ENCODE peak calls at places on chromosome 20, in eight cellular contexts. One of them, this sample, is unnamed. For H3K27me3, the result is how much of the 10 kb centered on the place peaks cover.

GRCh38 chr20:2402271-2402980 is 21.7 kb downstream of the TGM6 start:
- DNase-seq in upper lobe of right lung: no peak
- DNase-seq in spleen: no peak
- DNase-seq in cardiac muscle cell: peak
- DNase-seq in H1: no peak
- DNase-seq in esophagus squamous epithelium: no peak
- DNase-seq in CD8-positive, alpha-beta T cell: no peak
- DNase-seq in heart right ventricle: no peak
- DNase-seq in this sample: peak

GRCh38 chr20:31835977-31836852 is 9.2 kb downstream of the FOXS1 start:
- DNase-seq in upper lobe of right lung: peak
- DNase-seq in spleen: no peak
- DNase-seq in cardiac muscle cell: peak
- DNase-seq in H1: no peak
- DNase-seq in esophagus squamous epithelium: no peak
- DNase-seq in CD8-positive, alpha-beta T cell: peak
- DNase-seq in heart right ventricle: peak
- DNase-seq in this sample: peak

GRCh38 chr20:12113468-12114371 is 196.0 kb downstream of the BTBD3 start:
- DNase-seq in upper lobe of right lung: no peak
- DNase-seq in spleen: no peak
- DNase-seq in cardiac muscle cell: peak
- DNase-seq in H1: no peak
- DNase-seq in esophagus squamous epithelium: no peak
- DNase-seq in CD8-positive, alpha-beta T cell: no peak
- DNase-seq in heart right ventricle: peak
- DNase-seq in this sample: no peak

GRCh38 chr20:58297394-58297793 is 12.1 kb upstream of the RAB22A start:
- DNase-seq in upper lobe of right lung: no peak
- DNase-seq in spleen: no peak
- DNase-seq in cardiac muscle cell: no peak
- DNase-seq in H1: no peak
- DNase-seq in esophagus squamous epithelium: no peak
- DNase-seq in CD8-positive, alpha-beta T cell: no peak
- DNase-seq in heart right ventricle: no peak
- DNase-seq in this sample: no peak

GRCh38 chr20:25197173-25197869 is 1.8 kb downstream of the ENTPD6 start:
- DNase-seq in upper lobe of right lung: no peak
- DNase-seq in spleen: peak
- DNase-seq in cardiac muscle cell: no peak
- DNase-seq in H1: no peak
- DNase-seq in esophagus squamous epithelium: no peak
- DNase-seq in CD8-positive, alpha-beta T cell: no peak
- DNase-seq in heart right ventricle: no peak
- DNase-seq in this sample: no peak

GRCh38 chr20:24148372-24148771 is 159.8 kb upstream of the GGTLC1 start:
- DNase-seq in upper lobe of right lung: peak
- DNase-seq in spleen: no peak
- DNase-seq in cardiac muscle cell: no peak
- DNase-seq in H1: no peak
- DNase-seq in esophagus squamous epithelium: no peak
- DNase-seq in CD8-positive, alpha-beta T cell: peak
- DNase-seq in heart right ventricle: no peak
- DNase-seq in this sample: no peak

GRCh38 chr20:53503517-53503919 is 90.1 kb downstream of the ZNF217 start:
- DNase-seq in upper lobe of right lung: no peak
- DNase-seq in spleen: no peak
- DNase-seq in cardiac muscle cell: no peak
- DNase-seq in H1: no peak
- DNase-seq in esophagus squamous epithelium: no peak
- DNase-seq in CD8-positive, alpha-beta T cell: no peak
- DNase-seq in heart right ventricle: no peak
- DNase-seq in this sample: no peak

GRCh38 chr20:34260208-34260942 is 19.2 kb downstream of the ASIP start:
- DNase-seq in upper lobe of right lung: peak
- DNase-seq in spleen: no peak
- DNase-seq in cardiac muscle cell: no peak
- DNase-seq in H1: no peak
- DNase-seq in esophagus squamous epithelium: no peak
- DNase-seq in CD8-positive, alpha-beta T cell: no peak
- DNase-seq in heart right ventricle: no peak
- DNase-seq in this sample: no peak

GRCh38 chr20:1911536-1911935 is 16.3 kb downstream of the SIRPA start:
- DNase-seq in upper lobe of right lung: peak
- DNase-seq in spleen: no peak
- DNase-seq in cardiac muscle cell: no peak
- DNase-seq in H1: no peak
- DNase-seq in esophagus squamous epithelium: no peak
- DNase-seq in CD8-positive, alpha-beta T cell: no peak
- DNase-seq in heart right ventricle: no peak
- DNase-seq in this sample: no peak

GRCh38 chr20:9916776-9917175 is 77.9 kb upstream of the PAK5 start:
- DNase-seq in upper lobe of right lung: no peak
- DNase-seq in spleen: no peak
- DNase-seq in cardiac muscle cell: no peak
- DNase-seq in H1: no peak
- DNase-seq in esophagus squamous epithelium: no peak
- DNase-seq in CD8-positive, alpha-beta T cell: no peak
- DNase-seq in heart right ventricle: no peak
- DNase-seq in this sample: no peak

GRCh38 chr20:59441860-59442810 is 141.7 kb downstream of the EDN3 start:
- DNase-seq in upper lobe of right lung: no peak
- DNase-seq in spleen: no peak
- DNase-seq in cardiac muscle cell: no peak
- DNase-seq in H1: no peak
- DNase-seq in esophagus squamous epithelium: no peak
- DNase-seq in CD8-positive, alpha-beta T cell: no peak
- DNase-seq in heart right ventricle: no peak
- DNase-seq in this sample: no peak

GRCh38 chr20:45404438-45404837 is 3.7 kb upstream of the DBNDD2 start:
- DNase-seq in upper lobe of right lung: no peak
- DNase-seq in spleen: no peak
- DNase-seq in cardiac muscle cell: no peak
- DNase-seq in H1: no peak
- DNase-seq in esophagus squamous epithelium: no peak
- DNase-seq in CD8-positive, alpha-beta T cell: no peak
- DNase-seq in heart right ventricle: no peak
- DNase-seq in this sample: no peak

GRCh38 chr20:46010491-46011405 is 2.0 kb downstream of the MMP9 start:
- DNase-seq in upper lobe of right lung: peak
- DNase-seq in spleen: peak
- DNase-seq in cardiac muscle cell: no peak
- DNase-seq in H1: no peak
- DNase-seq in esophagus squamous epithelium: no peak
- DNase-seq in CD8-positive, alpha-beta T cell: no peak
- DNase-seq in heart right ventricle: no peak
- DNase-seq in this sample: no peak

GRCh38 chr20:59019217-59019616 is at the start of gene TUBB1:
- DNase-seq in upper lobe of right lung: no peak
- DNase-seq in spleen: peak
- DNase-seq in cardiac muscle cell: no peak
- DNase-seq in H1: no peak
- DNase-seq in esophagus squamous epithelium: no peak
- DNase-seq in CD8-positive, alpha-beta T cell: no peak
- DNase-seq in heart right ventricle: no peak
- DNase-seq in this sample: no peak

GRCh38 chr20:46399401-46399800 is 7.0 kb downstream of the ELMO2 start:
- DNase-seq in upper lobe of right lung: no peak
- DNase-seq in spleen: no peak
- DNase-seq in cardiac muscle cell: no peak
- DNase-seq in H1: no peak
- DNase-seq in esophagus squamous epithelium: no peak
- DNase-seq in CD8-positive, alpha-beta T cell: no peak
- DNase-seq in heart right ventricle: no peak
- DNase-seq in this sample: no peak

GRCh38 chr20:59598625-59599310 is 5.6 kb upstream of the PHACTR3 start:
- DNase-seq in upper lobe of right lung: no peak
- DNase-seq in spleen: no peak
- DNase-seq in cardiac muscle cell: peak
- DNase-seq in H1: no peak
- DNase-seq in esophagus squamous epithelium: no peak
- DNase-seq in CD8-positive, alpha-beta T cell: no peak
- DNase-seq in heart right ventricle: no peak
- DNase-seq in this sample: no peak

GRCh38 chr20:63330940-63331339 is 30.2 kb downstream of the CHRNA4 start:
- DNase-seq in upper lobe of right lung: no peak
- DNase-seq in spleen: no peak
- DNase-seq in cardiac muscle cell: no peak
- DNase-seq in H1: no peak
- DNase-seq in esophagus squamous epithelium: no peak
- DNase-seq in CD8-positive, alpha-beta T cell: no peak
- DNase-seq in heart right ventricle: no peak
- DNase-seq in this sample: no peak

GRCh38 chr20:13494019-13494418 is 144.7 kb downstream of the TASP1 start:
- DNase-seq in upper lobe of right lung: no peak
- DNase-seq in spleen: no peak
- DNase-seq in cardiac muscle cell: no peak
- DNase-seq in H1: no peak
- DNase-seq in esophagus squamous epithelium: no peak
- DNase-seq in CD8-positive, alpha-beta T cell: no peak
- DNase-seq in heart right ventricle: no peak
- DNase-seq in this sample: no peak

GRCh38 chr20:4828830-4829493 is 107.3 kb downstream of the PRND start:
- DNase-seq in upper lobe of right lung: no peak
- DNase-seq in spleen: no peak
- DNase-seq in cardiac muscle cell: no peak
- DNase-seq in H1: no peak
- DNase-seq in esophagus squamous epithelium: no peak
- DNase-seq in CD8-positive, alpha-beta T cell: no peak
- DNase-seq in heart right ventricle: no peak
- DNase-seq in this sample: no peak

GRCh38 chr20:10531848-10532247 is 96.7 kb downstream of the SLX4IP start:
- DNase-seq in upper lobe of right lung: no peak
- DNase-seq in spleen: no peak
- DNase-seq in cardiac muscle cell: peak
- DNase-seq in H1: no peak
- DNase-seq in esophagus squamous epithelium: no peak
- DNase-seq in CD8-positive, alpha-beta T cell: no peak
- DNase-seq in heart right ventricle: no peak
- DNase-seq in this sample: no peak

GRCh38 chr20:64261138-64261537 is 5.6 kb downstream of the PCMTD2 start:
- DNase-seq in upper lobe of right lung: no peak
- DNase-seq in spleen: no peak
- DNase-seq in cardiac muscle cell: peak
- DNase-seq in H1: no peak
- DNase-seq in esophagus squamous epithelium: no peak
- DNase-seq in CD8-positive, alpha-beta T cell: no peak
- DNase-seq in heart right ventricle: peak
- DNase-seq in this sample: no peak

GRCh38 chr20:17504326-17504897 is 26.8 kb downstream of the BFSP1 start:
- DNase-seq in upper lobe of right lung: no peak
- DNase-seq in spleen: peak
- DNase-seq in cardiac muscle cell: no peak
- DNase-seq in H1: no peak
- DNase-seq in esophagus squamous epithelium: no peak
- DNase-seq in CD8-positive, alpha-beta T cell: no peak
- DNase-seq in heart right ventricle: no peak
- DNase-seq in this sample: no peak
- H3K4me3 ChIP-seq in upper lobe of right lung: peak
- H3K4me3 ChIP-seq in spleen: peak
- H3K4me3 ChIP-seq in cardiac muscle cell: peak
- H3K4me3 ChIP-seq in H1: no peak
- H3K4me3 ChIP-seq in esophagus squamous epithelium: peak
- H3K4me3 ChIP-seq in CD8-positive, alpha-beta T cell: no peak
- H3K4me3 ChIP-seq in heart right ventricle: peak
- H3K4me3 ChIP-seq in this sample: peak

GRCh38 chr20:19104186-19104585 is 108.3 kb upstream of the SLC24A3 start:
- DNase-seq in upper lobe of right lung: no peak
- DNase-seq in spleen: no peak
- DNase-seq in cardiac muscle cell: no peak
- DNase-seq in H1: no peak
- DNase-seq in esophagus squamous epithelium: no peak
- DNase-seq in CD8-positive, alpha-beta T cell: no peak
- DNase-seq in heart right ventricle: no peak
- DNase-seq in this sample: no peak
- H3K27ac ChIP-seq in upper lobe of right lung: no peak
- H3K27ac ChIP-seq in spleen: no peak
- H3K27ac ChIP-seq in cardiac muscle cell: no peak
- H3K27ac ChIP-seq in H1: no peak
- H3K27ac ChIP-seq in esophagus squamous epithelium: no peak
- H3K27ac ChIP-seq in CD8-positive, alpha-beta T cell: no peak
- H3K27ac ChIP-seq in heart right ventricle: no peak
- H3K27ac ChIP-seq in this sample: no peak

DNA sequence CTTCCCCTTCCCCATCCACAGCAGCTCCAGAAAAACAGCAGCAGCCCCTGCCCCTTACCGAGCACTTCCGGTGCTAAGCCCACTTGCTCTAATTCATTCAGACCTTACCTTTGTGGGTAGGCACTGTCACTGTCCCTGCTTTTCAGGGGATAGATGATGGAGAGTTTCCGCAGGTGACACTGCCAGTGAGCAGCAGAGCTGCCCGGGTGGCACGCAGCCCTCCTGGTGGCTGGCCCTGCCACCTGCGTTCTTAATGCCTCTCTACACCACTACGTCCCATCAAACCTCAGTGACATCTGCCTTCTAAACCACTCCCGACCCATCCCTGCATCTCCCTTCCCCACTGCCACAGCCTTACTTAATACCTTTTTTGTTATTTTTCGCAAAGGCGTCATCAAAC is 89.8 kb downstream of the NFATC2 start:
- DNase-seq in upper lobe of right lung: no peak
- DNase-seq in spleen: no peak
- DNase-seq in cardiac muscle cell: no peak
- DNase-seq in H1: no peak
- DNase-seq in esophagus squamous epithelium: no peak
- DNase-seq in CD8-positive, alpha-beta T cell: no peak
- DNase-seq in heart right ventricle: no peak
- DNase-seq in this sample: no peak
- H3K27me3 ChIP-seq in upper lobe of right lung: under half
- H3K27me3 ChIP-seq in spleen: under half
- H3K27me3 ChIP-seq in cardiac muscle cell: under half
- H3K27me3 ChIP-seq in H1: under half
- H3K27me3 ChIP-seq in esophagus squamous epithelium: under half
- H3K27me3 ChIP-seq in CD8-positive, alpha-beta T cell: under half
- H3K27me3 ChIP-seq in heart right ventricle: under half
- H3K27me3 ChIP-seq in this sample: under half

DNA sequence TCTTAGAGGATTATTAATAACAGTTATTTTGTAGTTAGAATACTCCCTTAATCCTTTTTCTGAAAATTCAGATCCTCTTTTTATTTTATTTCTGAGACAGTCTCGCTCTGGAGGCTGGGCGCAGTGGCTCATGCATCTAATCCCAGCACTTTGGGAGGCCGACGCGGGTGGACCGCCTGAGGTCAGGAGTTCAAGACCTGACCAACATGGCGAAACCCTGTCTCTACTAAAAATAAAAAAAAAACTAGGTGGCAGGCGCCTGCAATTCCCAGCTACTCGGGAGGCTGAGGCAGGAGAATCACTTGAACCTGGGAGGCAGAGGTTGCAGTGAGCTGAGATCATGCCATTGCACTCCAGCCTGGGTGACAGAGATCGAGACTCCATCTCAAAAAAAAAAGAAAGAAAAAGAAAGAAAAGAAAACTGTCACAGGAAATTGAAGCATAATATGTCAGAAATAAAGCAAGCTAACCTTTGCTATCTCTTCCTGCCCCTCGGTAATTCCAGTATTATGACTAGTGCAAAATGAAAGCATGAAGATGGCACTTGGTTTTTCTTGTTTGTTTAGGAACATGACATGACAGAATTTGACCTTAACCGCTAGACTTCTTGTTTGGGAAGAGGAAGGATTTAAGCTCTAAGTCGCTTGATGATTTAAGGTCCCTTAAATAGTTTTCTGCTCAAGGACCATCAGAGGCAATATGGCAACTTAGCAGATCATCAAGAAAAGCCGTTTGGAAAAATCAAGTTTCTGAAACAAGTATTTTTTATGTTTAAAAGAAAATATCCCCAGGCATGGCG is 1.8 kb upstream of the RBM39 start:
- DNase-seq in upper lobe of right lung: peak
- DNase-seq in spleen: peak
- DNase-seq in cardiac muscle cell: no peak
- DNase-seq in H1: no peak
- DNase-seq in esophagus squamous epithelium: no peak
- DNase-seq in CD8-positive, alpha-beta T cell: no peak
- DNase-seq in heart right ventricle: no peak
- DNase-seq in this sample: no peak
- H3K4me3 ChIP-seq in upper lobe of right lung: peak
- H3K4me3 ChIP-seq in spleen: peak
- H3K4me3 ChIP-seq in cardiac muscle cell: no peak
- H3K4me3 ChIP-seq in H1: no peak
- H3K4me3 ChIP-seq in esophagus squamous epithelium: peak
- H3K4me3 ChIP-seq in CD8-positive, alpha-beta T cell: peak
- H3K4me3 ChIP-seq in heart right ventricle: peak
- H3K4me3 ChIP-seq in this sample: no peak

This sample was measured in ascending aorta.